ENCODE peak calls at places on chromosomes 13 and 19, in ten cellular contexts. I is astrocyte of the cerebellum, A is progenitor cell of endocrine pancreas, X is fibroblast of the aortic adventitia, W is nephron progenitor cell, J is kidney epithelial cell, K is tibial nerve, R is breast epithelium, P is cardiac muscle cell, H is GM06990. D is an unnamed sample.

GRCh38 chr19:10797541-10798256 is 38.3 kb downstream of the TMED1 start:
- DNase-seq in I (no peak), A (no peak), X (no peak), W (no peak), J (no peak), K (no peak), R (no peak), P (no peak), H (no peak), D (peak)

GRCh38 chr13:79404985-79405384 is 1.1 kb downstream of the RBM26 start:
- DNase-seq in I (no peak), A (no peak), X (no peak), W (no peak), J (no peak), K (no peak), R (no peak), P (no peak), H (no peak), D (peak)

GRCh38 chr19:40242480-40242879 is 16.0 kb upstream of the CCNP start:
- DNase-seq in I (no peak), A (no peak), X (no peak), W (no peak), J (no peak), K (no peak), R (no peak), P (no peak), H (no peak), D (no peak)

GRCh38 chr19:1101337-1101698 is 2.5 kb upstream of the GPX4 start:
- DNase-seq in I (no peak), A (no peak), X (no peak), W (no peak), J (no peak), K (peak), R (no peak), P (no peak), H (no peak), D (no peak)

GRCh38 chr13:112931028-112931934 is 37.7 kb upstream of the MCF2L start:
- DNase-seq in I (no peak), A (no peak), X (peak), W (peak), J (peak), K (no peak), R (peak), P (peak), H (no peak), D (no peak)

GRCh38 chr13:52845766-52846566 is 2.5 kb downstream of the PCDH8 start:
- DNase-seq in I (no peak), A (peak), X (no peak), W (peak), J (no peak), K (no peak), R (no peak), P (peak), H (peak), D (peak)

GRCh38 chr19:51621178-51621577 is 9.0 kb downstream of the SIGLEC5 start:
- DNase-seq in I (no peak), A (no peak), X (no peak), W (no peak), J (no peak), K (no peak), R (no peak), P (no peak), H (peak), D (peak)

GRCh38 chr13:113532156-113532806 is 41.8 kb upstream of the DCUN1D2 start:
- DNase-seq in I (no peak), A (no peak), X (peak), W (no peak), J (no peak), K (no peak), R (no peak), P (peak), H (no peak), D (no peak)

GRCh38 chr19:43420954-43421353 is 6.3 kb downstream of the TEX101 start:
- DNase-seq in I (no peak), A (no peak), X (no peak), W (no peak), J (no peak), K (no peak), R (no peak), P (no peak), H (no peak), D (no peak)

GRCh38 chr19:604355-604754 is 14.7 kb downstream of the HCN2 start:
- DNase-seq in I (no peak), A (no peak), X (no peak), W (no peak), J (no peak), K (no peak), R (no peak), P (no peak), H (peak), D (peak)

GRCh38 chr13:111526922-111527321 is 206.5 kb downstream of the TEX29 start:
- DNase-seq in I (no peak), A (no peak), X (no peak), W (no peak), J (no peak), K (no peak), R (no peak), P (no peak), H (no peak), D (no peak)

GRCh38 chr19:45717983-45718650 is 12.6 kb downstream of the FBXO46 start:
- DNase-seq in I (no peak), A (no peak), X (no peak), W (no peak), J (no peak), K (no peak), R (no peak), P (no peak), H (no peak), D (no peak)

GRCh38 chr19:19460761-19461265 is 54.5 kb downstream of the TSSK6 start:
- DNase-seq in I (no peak), A (no peak), X (peak), W (peak), J (no peak), K (peak), R (peak), P (peak), H (peak), D (peak)

GRCh38 chr19:42281175-42282035 is 12.4 kb downstream of the CIC start:
- DNase-seq in I (no peak), A (no peak), X (peak), W (no peak), J (no peak), K (no peak), R (peak), P (peak), H (peak), D (no peak)

GRCh38 chr13:20461481-20461859 is 64.2 kb downstream of the CRYL1 start:
- DNase-seq in I (peak), A (no peak), X (peak), W (no peak), J (peak), K (no peak), R (no peak), P (peak), H (no peak), D (no peak)

GRCh38 chr13:20360835-20361412 is 128.8 kb upstream of the GJB6 start:
- DNase-seq in I (no peak), A (no peak), X (no peak), W (no peak), J (no peak), K (no peak), R (no peak), P (no peak), H (no peak), D (no peak)

GRCh38 chr19:16604615-16605014 is 23.4 kb downstream of the MED26 start:
- DNase-seq in I (no peak), A (no peak), X (no peak), W (no peak), J (no peak), K (no peak), R (no peak), P (no peak), H (no peak), D (no peak)

GRCh38 chr13:32045963-32046785 is 14.6 kb downstream of the FRY start:
- DNase-seq in I (no peak), A (no peak), X (peak), W (no peak), J (peak), K (peak), R (no peak), P (peak), H (no peak), D (no peak)

GRCh38 chr19:35519291-35519690 is 5.8 kb upstream of the DMKN start:
- DNase-seq in I (no peak), A (no peak), X (peak), W (no peak), J (no peak), K (no peak), R (no peak), P (peak), H (no peak), D (no peak)

GRCh38 chr19:51142119-51142518 is at the start of gene SIGLEC7:
- DNase-seq in I (no peak), A (no peak), X (no peak), W (no peak), J (no peak), K (peak), R (no peak), P (no peak), H (no peak), D (no peak)

GRCh38 chr13:105073041-105073440 is 1462.4 kb downstream of the EFNB2 start:
- DNase-seq in I (no peak), A (no peak), X (no peak), W (no peak), J (no peak), K (no peak), R (no peak), P (no peak), H (no peak), D (no peak)

GRCh38 chr19:14478113-14478545 is 3.0 kb upstream of the PTGER1 start:
- DNase-seq in I (no peak), A (no peak), X (no peak), W (no peak), J (no peak), K (no peak), R (no peak), P (no peak), H (no peak), D (no peak)

GRCh38 chr19:42288881-42289555 is 12.9 kb upstream of the PRR19 start:
- DNase-seq in I (no peak), A (no peak), X (no peak), W (no peak), J (no peak), K (no peak), R (no peak), P (no peak), H (peak), D (no peak)

GRCh38 chr19:17831419-17831888 is 10.1 kb upstream of the INSL3 start:
- DNase-seq in I (no peak), A (no peak), X (no peak), W (peak), J (no peak), K (no peak), R (no peak), P (no peak), H (no peak), D (no peak)

GRCh38 chr13:49253997-49254396 is 6.3 kb downstream of the CDADC1 start:
- DNase-seq in I (no peak), A (no peak), X (no peak), W (no peak), J (no peak), K (no peak), R (no peak), P (no peak), H (no peak), D (no peak)

GRCh38 chr19:39160889-39161672 is 35.5 kb downstream of the PAK4 start:
- DNase-seq in I (no peak), A (no peak), X (peak), W (no peak), J (no peak), K (no peak), R (peak), P (peak), H (no peak), D (no peak)

GRCh38 chr19:7969560-7969949 is 26.1 kb upstream of the TIMM44 start:
- DNase-seq in I (no peak), A (no peak), X (no peak), W (no peak), J (no peak), K (no peak), R (no peak), P (no peak), H (no peak), D (no peak)

GRCh38 chr19:29662604-29663404 is 2.5 kb upstream of the PLEKHF1 start:
- DNase-seq in I (peak), A (no peak), X (peak), W (no peak), J (peak), K (peak), R (peak), P (peak), H (no peak), D (no peak)

DNA sequence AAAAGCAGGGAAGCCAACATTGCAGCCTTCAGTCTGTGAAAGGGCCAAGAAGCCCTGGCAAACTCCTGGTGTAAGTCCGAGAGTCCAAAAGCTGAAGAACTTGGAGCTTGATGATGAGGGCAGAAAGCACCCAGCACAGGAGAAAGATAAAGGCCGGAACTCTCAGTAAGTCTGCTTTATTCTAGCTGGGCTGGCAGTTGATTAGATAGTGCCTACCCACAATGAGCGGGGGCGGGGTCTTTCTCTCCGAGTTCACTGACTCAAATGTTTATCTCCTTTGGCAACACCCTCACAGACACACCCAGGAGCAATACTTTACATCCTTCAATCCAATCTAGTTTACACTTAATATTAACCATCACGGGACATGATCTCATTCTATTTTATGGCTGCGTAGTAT is 1317.1 kb downstream of the SLITRK1 start:
- DNase-seq in I (no peak), A (no peak), X (peak), W (no peak), J (no peak), K (no peak), R (no peak), P (no peak), H (no peak), D (no peak)
- TF ChIP-seq CTCF in I (no peak), A (no peak), X (no peak), W (no peak), J (no peak), K (no peak), R (no peak), P (no peak), H (no peak), D (no peak)

GRCh38 chr13:45196622-45197021 is 4.2 kb downstream of the KCTD4 start:
- DNase-seq in I (no peak), A (no peak), X (peak), W (no peak), J (no peak), K (no peak), R (no peak), P (peak), H (no peak), D (no peak)

GRCh38 chr13:45195421-45195820 is 5.4 kb downstream of the KCTD4 start:
- DNase-seq in I (no peak), A (no peak), X (peak), W (no peak), J (no peak), K (no peak), R (no peak), P (no peak), H (no peak), D (no peak)

GRCh38 chr13:45196091-45196490 is 4.8 kb downstream of the KCTD4 start:
- DNase-seq in I (no peak), A (no peak), X (peak), W (no peak), J (no peak), K (no peak), R (no peak), P (peak), H (no peak), D (no peak)

GRCh38 chr13:45194081-45194939 is 6.5 kb downstream of the KCTD4 start:
- DNase-seq in I (no peak), A (no peak), X (peak), W (no peak), J (no peak), K (peak), R (peak), P (peak), H (no peak), D (no peak)

GRCh38 chr13:45191874-45192273 is 9.0 kb downstream of the KCTD4 start:
- DNase-seq in I (no peak), A (no peak), X (no peak), W (no peak), J (no peak), K (no peak), R (no peak), P (no peak), H (no peak), D (no peak)
- TF ChIP-seq CTCF in I (no peak), A (no peak), X (no peak), W (no peak), J (no peak), K (no peak), R (no peak), P (no peak), H (no peak), D (no peak)

GRCh38 chr19:32464279-32464678 is 58.7 kb downstream of the DPY19L3 start:
- DNase-seq in I (no peak), A (no peak), X (peak), W (no peak), J (no peak), K (no peak), R (no peak), P (peak), H (no peak), D (no peak)
- TF ChIP-seq CTCF in I (peak), A (peak), X (peak), W (no peak), J (peak), K (no peak), R (no peak), P (peak), H (peak), D (no peak)

GRCh38 chr13:99196466-99197256 is 4.0 kb upstream of the UBAC2 start:
- DNase-seq in I (no peak), A (no peak), X (no peak), W (no peak), J (no peak), K (no peak), R (no peak), P (no peak), H (no peak), D (no peak)
- TF ChIP-seq CTCF in I (peak), A (no peak), X (no peak), W (no peak), J (peak), K (no peak), R (no peak), P (peak), H (peak), D (no peak)

D was measured in GM13976.